ENCODE peak calls at places on chromosomes 4 and X, in four cellular contexts. I is mesenchymal stem cell; X is germinal center; N is stimulated activated CD4-positive, alpha-beta T cell treated with anti-CD3 and anti-CD28 coated beads, Interleukin-4, amount 100 ng/mL, for 48 hours. A is an unnamed sample.

GRCh38 chr4:87530868-87531267 is 1.7 kb upstream of the SPARCL1 start:
- DNase-seq in N (no peak), X (no peak), I (no peak), A (peak; percentile 52)

GRCh38 chr4:26298198-26298950 is 22.4 kb upstream of the RBPJ start:
- DNase-seq in I (no peak), X (no peak), N (no peak), A (peak; percentile 32)

GRCh38 chrX:116240446-116240845 is 69.9 kb downstream of the AGTR2 start:
- DNase-seq in I (no peak), N (no peak), X (no peak), A (no peak)

GRCh38 chr4:159669094-159669493 is 566.2 kb downstream of the RAPGEF2 start:
- DNase-seq in N (no peak), X (no peak), I (no peak), A (no peak)

GRCh38 chr4:144683516-144683915 is 37.6 kb downstream of the HHIP start:
- DNase-seq in X (no peak), I (no peak), N (no peak), A (no peak)

GRCh38 chr4:113169368-113169767 is 119.9 kb downstream of the ANK2 start:
- DNase-seq in N (no peak), X (no peak), I (no peak), A (no peak)

GRCh38 chrX:134671207-134671750 is 13.0 kb upstream of the PLAC1 start:
- DNase-seq in X (no peak), N (peak; percentile 2), I (peak; percentile 65), A (no peak)

GRCh38 chr4:167210166-167210565 is 24.1 kb downstream of the SPOCK3 start:
- DNase-seq in X (no peak), N (no peak), I (no peak), A (no peak)

GRCh38 chrX:2243913-2244460 is 256.8 kb downstream of the DHRSX start:
- DNase-seq in X (no peak), N (no peak), I (peak; percentile 13), A (peak; percentile 81)

GRCh38 chr4:46931981-46932380 is 22.9 kb upstream of the COX7B2 start:
- DNase-seq in N (no peak), X (no peak), I (peak; percentile 65), A (peak; percentile 30)

GRCh38 chr4:8192748-8193738 is 6.0 kb upstream of the SH3TC1 start:
- DNase-seq in N (no peak), I (peak; percentile 82), X (peak; percentile 79), A (peak; percentile 78)

GRCh38 chrX:152893631-152894610 is 3.9 kb upstream of the ZNF185 start:
- DNase-seq in X (no peak), N (no peak), I (no peak), A (no peak)

GRCh38 chr4:110510955-110511544 is 35.1 kb downstream of the ENPEP start:
- DNase-seq in X (peak; percentile 44), N (no peak), I (peak; percentile 64), A (peak; percentile 72)

GRCh38 chrX:103329991-103330390 is at the start of gene TCEAL7:
- DNase-seq in I (no peak), X (no peak), N (no peak), A (peak; percentile 31)

GRCh38 chr4:67638157-67638556 is 62.8 kb downstream of the UBA6 start:
- DNase-seq in N (no peak), I (no peak), X (no peak), A (no peak)

GRCh38 chr4:153486281-153487151 is 20.4 kb downstream of the TMEM131L start:
- DNase-seq in I (peak; percentile 58), N (no peak), X (no peak), A (peak; percentile 53)

GRCh38 chrX:9707306-9708015 is 58.2 kb downstream of the GPR143 start:
- DNase-seq in N (no peak), X (no peak), I (no peak), A (no peak)

GRCh38 chr4:55079451-55080173 is 45.8 kb downstream of the KDR start:
- DNase-seq in X (no peak), N (no peak), I (no peak), A (no peak)

GRCh38 chr4:118281611-118282442 is 71.0 kb downstream of the PRSS12 start:
- DNase-seq in N (no peak), I (no peak), X (no peak), A (peak; percentile 26)

GRCh38 chr4:72817012-72817411 is 248.0 kb upstream of the ADAMTS3 start:
- DNase-seq in N (no peak), X (no peak), I (no peak), A (no peak)

A was measured in fibroblast of villous mesenchyme.